ENCODE peak calls at places on chromosome 15, in four cellular contexts. I is ascending aorta, T is ovary, Y is bronchial epithelial cell. D is an unnamed sample.

GRCh38 chr15:61983087-61983486 is 77.2 kb downstream of the VPS13C start:
- DNase-seq in I (no peak), T (no peak), Y (peak), D (no peak)

GRCh38 chr15:56893349-56893678 is 25.1 kb upstream of the TCF12 start:
- DNase-seq in I (no peak), T (no peak), Y (no peak), D (no peak)

GRCh38 chr15:52143862-52144261 is 31.3 kb upstream of the BCL2L10 start:
- DNase-seq in I (no peak), T (no peak), Y (peak), D (no peak)

GRCh38 chr15:62066663-62067447 is at the start of gene C2CD4A:
- DNase-seq in I (no peak), T (peak), Y (peak), D (no peak)

GRCh38 chr15:94080416-94080815 is 150.9 kb upstream of the MCTP2 start:
- DNase-seq in I (no peak), T (no peak), Y (peak), D (no peak)

GRCh38 chr15:52448010-52448890 is 80.4 kb downstream of the MYO5A start:
- DNase-seq in I (no peak), T (no peak), Y (no peak), D (no peak)

GRCh38 chr15:59918994-59919951 is 84.8 kb upstream of the FOXB1 start:
- DNase-seq in I (no peak), T (no peak), Y (peak), D (no peak)

GRCh38 chr15:60423540-60423939 is 25.8 kb upstream of the ANXA2 start:
- DNase-seq in I (no peak), T (no peak), Y (peak), D (no peak)

GRCh38 chr15:74961616-74962015 is 5.0 kb upstream of the RPP25 start:
- DNase-seq in I (no peak), T (no peak), Y (no peak), D (no peak)

GRCh38 chr15:43423793-43424192 is 52.9 kb downstream of the TUBGCP4 start:
- DNase-seq in I (no peak), T (no peak), Y (peak), D (no peak)

GRCh38 chr15:80693682-80694623 is 1.2 kb upstream of the ABHD17C start:
- DNase-seq in I (no peak), T (no peak), Y (no peak), D (no peak)

GRCh38 chr15:56987286-56987685 is 68.8 kb downstream of the TCF12 start:
- DNase-seq in I (no peak), T (no peak), Y (no peak), D (no peak)

GRCh38 chr15:61169275-61169903 is 59.7 kb downstream of the RORA start:
- DNase-seq in I (no peak), T (no peak), Y (no peak), D (no peak)

GRCh38 chr15:77851696-77852095 is 219.0 kb upstream of the LINGO1 start:
- DNase-seq in I (no peak), T (peak), Y (no peak), D (no peak)

GRCh38 chr15:76575177-76576078 is 238.9 kb downstream of the ISL2 start:
- DNase-seq in I (no peak), T (no peak), Y (no peak), D (no peak)

GRCh38 chr15:58438111-58438510 is 6.3 kb downstream of the LIPC start:
- DNase-seq in I (no peak), T (no peak), Y (no peak), D (no peak)

GRCh38 chr15:81419304-81419943 is 45.4 kb upstream of the TMC3 start:
- DNase-seq in I (no peak), T (no peak), Y (peak), D (no peak)

GRCh38 chr15:58472821-58473581 is 41.2 kb downstream of the LIPC start:
- DNase-seq in I (no peak), T (no peak), Y (peak), D (no peak)

GRCh38 chr15:64144565-64145281 is 6.8 kb upstream of the SNX22 start:
- DNase-seq in I (no peak), T (no peak), Y (no peak), D (no peak)

GRCh38 chr15:44654858-44655257 is 8.6 kb downstream of the SPG11 start:
- DNase-seq in I (no peak), T (no peak), Y (no peak), D (no peak)

GRCh38 chr15:52383100-52383588 is 87.5 kb upstream of the MYO5C start:
- DNase-seq in I (no peak), T (no peak), Y (peak), D (no peak)

GRCh38 chr15:76012021-76012551 is at the start of gene NRG4:
- DNase-seq in I (no peak), T (no peak), Y (peak), D (no peak)

GRCh38 chr15:40421246-40422157 is 15.9 kb downstream of the IVD start:
- DNase-seq in I (no peak), T (peak), Y (peak), D (peak)

GRCh38 chr15:99115300-99116215 is 10.7 kb downstream of the SYNM start:
- DNase-seq in I (no peak), T (no peak), Y (no peak), D (no peak)

GRCh38 chr15:58307313-58307961 is 124.4 kb upstream of the LIPC start:
- DNase-seq in I (no peak), T (no peak), Y (peak), D (no peak)

GRCh38 chr15:74157868-74158827 is 15.4 kb upstream of the ISLR start:
- DNase-seq in I (no peak), T (no peak), Y (no peak), D (no peak)

GRCh38 chr15:100842756-100843730 is 36.6 kb upstream of the ALDH1A3 start:
- DNase-seq in I (no peak), T (no peak), Y (no peak), D (no peak)
- TF ChIP-seq CTCF in I (no peak), T (no peak), Y (no peak), D (no peak)

GRCh38 chr15:28914046-28914445 is 28.3 kb downstream of the APBA2 start:
- DNase-seq in I (no peak), T (no peak), Y (no peak), D (no peak)

GRCh38 chr15:28913171-28913765 is 27.5 kb downstream of the APBA2 start:
- DNase-seq in I (no peak), T (no peak), Y (no peak), D (no peak)

GRCh38 chr15:28911295-28911979 is 25.7 kb downstream of the APBA2 start:
- DNase-seq in I (no peak), T (no peak), Y (no peak), D (no peak)

GRCh38 chr15:28914483-28915023 is 28.8 kb downstream of the APBA2 start:
- DNase-seq in I (no peak), T (no peak), Y (no peak), D (no peak)

DNA sequence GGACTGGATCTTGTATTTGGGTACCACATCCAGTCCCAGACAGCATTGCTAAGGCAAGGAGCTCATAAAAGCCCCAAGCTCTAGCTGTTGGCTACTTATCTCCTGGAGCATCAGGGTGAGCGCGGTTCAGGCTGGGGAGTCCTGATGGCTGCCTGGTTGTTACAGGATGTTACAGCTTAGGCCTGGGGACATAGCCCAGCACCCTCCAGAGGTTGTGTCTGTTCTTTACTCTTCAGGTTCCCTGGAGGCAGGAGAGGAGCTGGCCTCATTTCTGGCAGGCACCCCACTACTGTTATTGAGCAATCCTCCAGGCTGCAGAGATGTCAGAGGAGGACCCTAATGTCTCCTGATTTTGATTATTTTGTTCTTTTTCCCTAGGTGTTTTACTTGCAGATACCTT is 26.6 kb downstream of the APBA2 start:
- DNase-seq in I (no peak), T (no peak), Y (no peak), D (no peak)
- TF ChIP-seq CTCF in I (no peak), T (no peak), Y (no peak), D (no peak)

GRCh38 chr15:49247556-49248102 is 77.6 kb downstream of the GALK2 start:
- DNase-seq in I (no peak), T (no peak), Y (no peak), D (no peak)
- TF ChIP-seq CTCF in I (no peak), T (no peak), Y (no peak), D (no peak)

GRCh38 chr15:50876260-50876988 is 32.1 kb upstream of the AP4E1 start:
- DNase-seq in I (no peak), T (no peak), Y (no peak), D (no peak)

GRCh38 chr15:50871832-50872231 is 36.7 kb upstream of the AP4E1 start:
- DNase-seq in I (no peak), T (no peak), Y (no peak), D (no peak)

GRCh38 chr15:50872832-50873231 is 35.7 kb upstream of the AP4E1 start:
- DNase-seq in I (no peak), T (no peak), Y (no peak), D (no peak)

GRCh38 chr15:50876989-50877360 is 31.5 kb upstream of the AP4E1 start:
- DNase-seq in I (peak), T (peak), Y (peak), D (peak)

GRCh38 chr15:50873935-50874353 is 34.5 kb upstream of the AP4E1 start:
- DNase-seq in I (no peak), T (no peak), Y (no peak), D (no peak)
- TF ChIP-seq CTCF in I (no peak), T (no peak), Y (no peak), D (no peak)

GRCh38 chr15:82831894-82832600 is 22.6 kb downstream of the WHAMM start:
- DNase-seq in I (no peak), T (no peak), Y (no peak), D (no peak)

GRCh38 chr15:82833283-82833682 is 23.9 kb downstream of the WHAMM start:
- DNase-seq in I (no peak), T (no peak), Y (no peak), D (no peak)

GRCh38 chr15:82830427-82831173 is 21.2 kb downstream of the WHAMM start:
- DNase-seq in I (no peak), T (no peak), Y (peak), D (no peak)

GRCh38 chr15:82835391-82835917 is 26.0 kb downstream of the WHAMM start:
- DNase-seq in I (no peak), T (no peak), Y (no peak), D (no peak)

GRCh38 chr15:82832601-82833209 is 23.3 kb downstream of the WHAMM start:
- DNase-seq in I (no peak), T (no peak), Y (peak), D (no peak)
- TF ChIP-seq CTCF in I (no peak), T (no peak), Y (no peak), D (no peak)

DNA sequence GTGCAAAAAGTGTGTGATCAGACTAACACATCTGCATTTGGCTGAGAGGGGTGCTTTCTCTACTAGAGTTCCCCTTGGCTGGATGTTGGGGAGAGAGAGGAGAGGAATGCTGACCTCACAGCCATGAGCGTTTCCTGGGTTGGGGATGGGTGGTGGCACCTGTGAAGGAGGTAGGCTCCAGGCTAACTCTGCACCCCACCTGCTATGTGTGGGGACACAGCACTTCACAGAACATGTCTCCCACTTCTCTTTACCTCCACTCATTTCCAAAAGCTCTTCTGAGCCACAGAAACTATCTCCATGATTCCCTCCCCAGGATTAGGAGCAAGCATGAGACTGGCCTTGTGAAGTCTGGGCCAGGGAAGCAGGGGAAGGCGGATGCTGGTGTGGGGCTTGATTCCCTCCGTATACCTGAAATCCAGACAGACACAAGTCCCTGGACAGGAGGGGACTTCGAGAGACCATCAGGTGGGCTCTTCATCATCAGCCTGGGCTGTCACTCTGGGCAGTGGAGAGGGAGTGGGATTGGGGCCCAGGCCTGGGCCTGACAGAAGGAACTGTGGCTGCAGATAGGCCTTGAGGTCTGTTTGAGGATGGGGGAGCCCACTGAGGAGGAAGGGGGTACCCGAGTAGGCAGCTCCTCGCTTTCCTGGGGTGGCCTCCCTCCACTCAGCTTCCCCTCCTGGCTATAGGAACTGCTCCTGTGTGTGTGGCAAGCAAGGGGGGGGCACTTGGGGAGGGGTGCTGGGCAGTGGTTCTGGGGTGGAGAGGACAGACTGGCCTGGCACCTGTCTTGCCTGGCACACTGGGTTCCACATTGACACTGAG is 40.7 kb downstream of the FEM1B start:
- DNase-seq in I (no peak), T (peak), Y (no peak), D (no peak)
- TF ChIP-seq CTCF in I (no peak), T (no peak), Y (no peak), D (no peak)

DNA sequence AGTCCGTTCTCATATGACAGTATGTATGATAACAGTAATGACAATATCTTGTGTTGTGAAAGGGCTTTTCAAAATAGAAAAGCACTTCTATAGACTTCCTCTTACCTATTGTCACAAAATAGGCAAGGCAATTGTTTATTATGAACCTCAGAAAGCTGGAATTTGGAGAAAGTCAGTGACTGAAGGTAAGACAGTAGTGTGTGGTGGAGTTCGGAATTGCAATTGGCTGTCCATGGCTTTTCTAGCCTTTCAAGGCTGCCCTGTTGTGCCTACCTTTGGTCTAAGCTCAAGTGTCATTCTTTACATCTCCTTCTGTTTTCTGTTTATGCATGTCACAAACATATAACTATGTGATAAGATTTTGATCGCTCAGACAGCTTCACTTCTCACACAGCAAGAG is 219.3 kb upstream of the NR2E3 start:
- DNase-seq in I (no peak), T (no peak), Y (no peak), D (no peak)
- TF ChIP-seq CTCF in I (no peak), T (no peak), Y (no peak), D (no peak)

DNA sequence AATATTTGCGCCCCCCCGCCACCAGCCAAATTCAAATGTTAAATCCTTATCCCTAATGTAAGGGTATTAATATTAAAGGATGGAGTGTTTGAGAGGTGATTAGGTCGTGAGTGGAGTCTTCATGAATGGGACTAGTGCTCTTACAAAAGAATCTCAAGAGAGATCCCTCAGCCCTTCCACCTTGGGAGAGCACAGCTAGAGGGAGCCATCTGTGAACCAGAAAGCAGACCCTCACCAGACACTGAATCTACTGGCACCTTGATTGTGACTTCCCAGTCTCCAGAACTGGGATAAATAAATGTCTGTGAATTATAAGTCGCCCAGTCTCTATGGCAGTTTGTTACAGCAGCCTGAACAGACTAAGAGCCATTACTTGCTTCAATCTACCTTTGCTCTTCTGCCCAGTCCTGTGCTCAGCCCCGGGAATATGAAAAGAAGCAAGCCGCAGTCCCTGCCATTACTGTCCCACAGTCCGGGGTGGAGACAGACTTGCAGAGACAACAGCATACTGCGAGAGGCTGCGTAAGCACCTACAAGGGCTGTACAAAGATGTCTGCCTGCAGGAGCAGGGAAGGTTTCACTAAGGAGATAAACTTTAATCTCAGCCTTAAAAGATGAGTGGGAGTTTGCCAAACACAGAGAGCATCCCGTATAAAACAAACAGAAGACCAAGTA is 110.7 kb upstream of the TMCO5A start:
- DNase-seq in I (no peak), T (no peak), Y (no peak), D (no peak)
- TF ChIP-seq CTCF in I (no peak), T (no peak), Y (no peak), D (no peak)